ENCODE peak calls at places on chromosomes 1 and 21, in six cellular contexts. One of them, this sample, is unnamed.

GRCh38 chr1:89781494-89782126 is 39.2 kb upstream of the LRRC8D start:
- DNase-seq in stimulated activated CD4-positive, alpha-beta T cell treated with anti-CD3 and anti-CD28 coated beads, Interleukin-2, amount 100 ng/mL, for 24 hours: peak
- DNase-seq in 8988T: no peak
- DNase-seq in astrocyte of the cerebellum: no peak
- DNase-seq in NCI-H2081: no peak
- DNase-seq in epithelial cell of esophagus: no peak
- DNase-seq in this sample: no peak

GRCh38 chr21:26148834-26149354 is 21.7 kb downstream of the APP start:
- DNase-seq in epithelial cell of esophagus: peak
- DNase-seq in 8988T: no peak
- DNase-seq in astrocyte of the cerebellum: no peak
- DNase-seq in NCI-H2081: no peak
- DNase-seq in stimulated activated CD4-positive, alpha-beta T cell treated with anti-CD3 and anti-CD28 coated beads, Interleukin-2, amount 100 ng/mL, for 24 hours: no peak
- DNase-seq in this sample: no peak

GRCh38 chr1:201376464-201377374 is 761 bp downstream of the TNNT2 start:
- DNase-seq in epithelial cell of esophagus: peak
- DNase-seq in 8988T: peak
- DNase-seq in NCI-H2081: no peak
- DNase-seq in astrocyte of the cerebellum: no peak
- DNase-seq in stimulated activated CD4-positive, alpha-beta T cell treated with anti-CD3 and anti-CD28 coated beads, Interleukin-2, amount 100 ng/mL, for 24 hours: peak
- DNase-seq in this sample: peak

GRCh38 chr1:173269490-173270230 is 62.5 kb upstream of the TNFSF4 start:
- DNase-seq in astrocyte of the cerebellum: peak
- DNase-seq in 8988T: no peak
- DNase-seq in stimulated activated CD4-positive, alpha-beta T cell treated with anti-CD3 and anti-CD28 coated beads, Interleukin-2, amount 100 ng/mL, for 24 hours: no peak
- DNase-seq in NCI-H2081: no peak
- DNase-seq in epithelial cell of esophagus: peak
- DNase-seq in this sample: no peak

GRCh38 chr21:16891821-16892220 is 621.0 kb upstream of the CXADR start:
- DNase-seq in astrocyte of the cerebellum: peak
- DNase-seq in 8988T: no peak
- DNase-seq in NCI-H2081: no peak
- DNase-seq in stimulated activated CD4-positive, alpha-beta T cell treated with anti-CD3 and anti-CD28 coated beads, Interleukin-2, amount 100 ng/mL, for 24 hours: no peak
- DNase-seq in epithelial cell of esophagus: peak
- DNase-seq in this sample: no peak

GRCh38 chr21:41367598-41368360 is 6.0 kb downstream of the MX2 start:
- DNase-seq in NCI-H2081: no peak
- DNase-seq in stimulated activated CD4-positive, alpha-beta T cell treated with anti-CD3 and anti-CD28 coated beads, Interleukin-2, amount 100 ng/mL, for 24 hours: no peak
- DNase-seq in astrocyte of the cerebellum: no peak
- DNase-seq in epithelial cell of esophagus: no peak
- DNase-seq in 8988T: no peak
- DNase-seq in this sample: peak

GRCh38 chr1:52268372-52268771 is 97.6 kb downstream of the CC2D1B start:
- DNase-seq in astrocyte of the cerebellum: no peak
- DNase-seq in NCI-H2081: no peak
- DNase-seq in 8988T: no peak
- DNase-seq in stimulated activated CD4-positive, alpha-beta T cell treated with anti-CD3 and anti-CD28 coated beads, Interleukin-2, amount 100 ng/mL, for 24 hours: no peak
- DNase-seq in epithelial cell of esophagus: peak
- DNase-seq in this sample: no peak

GRCh38 chr1:171852273-171852672 is 11.0 kb downstream of the DNM3 start:
- DNase-seq in epithelial cell of esophagus: peak
- DNase-seq in astrocyte of the cerebellum: no peak
- DNase-seq in 8988T: no peak
- DNase-seq in NCI-H2081: no peak
- DNase-seq in stimulated activated CD4-positive, alpha-beta T cell treated with anti-CD3 and anti-CD28 coated beads, Interleukin-2, amount 100 ng/mL, for 24 hours: no peak
- DNase-seq in this sample: no peak

GRCh38 chr1:14301704-14302024 is 296.8 kb upstream of the KAZN start:
- DNase-seq in 8988T: no peak
- DNase-seq in epithelial cell of esophagus: no peak
- DNase-seq in astrocyte of the cerebellum: no peak
- DNase-seq in stimulated activated CD4-positive, alpha-beta T cell treated with anti-CD3 and anti-CD28 coated beads, Interleukin-2, amount 100 ng/mL, for 24 hours: no peak
- DNase-seq in NCI-H2081: no peak
- DNase-seq in this sample: no peak

This sample was measured in Karpas-422.